ENCODE peak calls at places on chromosome 3, in nine cellular contexts. One of them, this sample, is unnamed.

GRCh38 chr3:60932669-60933068 is 318.6 kb downstream of the FHIT start:
- DNase-seq in NCI-H1694: no peak
- DNase-seq in ELF-1: no peak
- DNase-seq in astrocyte of the cerebellum: no peak
- DNase-seq in T follicular helper cell: no peak
- DNase-seq in sigmoid colon: no peak
- DNase-seq in HS-5: no peak
- DNase-seq in activated CD4-positive, alpha-beta T cell treated with anti-CD3 and anti-CD28 coated beads, Interleukin-2, amount 10 ng/mL, durations not matched to agents 7 days and 5 days: no peak
- DNase-seq in NCI-H2029: no peak
- DNase-seq in this sample: no peak

GRCh38 chr3:64620020-64620419 is 67.8 kb downstream of the ADAMTS9 start:
- DNase-seq in HS-5: no peak
- DNase-seq in sigmoid colon: no peak
- DNase-seq in NCI-H2029: no peak
- DNase-seq in NCI-H1694: no peak
- DNase-seq in astrocyte of the cerebellum: no peak
- DNase-seq in activated CD4-positive, alpha-beta T cell treated with anti-CD3 and anti-CD28 coated beads, Interleukin-2, amount 10 ng/mL, durations not matched to agents 7 days and 5 days: no peak
- DNase-seq in T follicular helper cell: no peak
- DNase-seq in ELF-1: no peak
- DNase-seq in this sample: no peak

GRCh38 chr3:153925826-153926514 is 195.2 kb upstream of the ARHGEF26 start:
- DNase-seq in activated CD4-positive, alpha-beta T cell treated with anti-CD3 and anti-CD28 coated beads, Interleukin-2, amount 10 ng/mL, durations not matched to agents 7 days and 5 days: no peak
- DNase-seq in ELF-1: no peak
- DNase-seq in NCI-H1694: no peak
- DNase-seq in astrocyte of the cerebellum: no peak
- DNase-seq in T follicular helper cell: no peak
- DNase-seq in sigmoid colon: no peak
- DNase-seq in NCI-H2029: no peak
- DNase-seq in HS-5: no peak
- DNase-seq in this sample: no peak

GRCh38 chr3:31704651-31705179 is 172.0 kb downstream of the STT3B start:
- DNase-seq in sigmoid colon: no peak
- DNase-seq in HS-5: peak; percentile 30
- DNase-seq in ELF-1: no peak
- DNase-seq in NCI-H1694: no peak
- DNase-seq in T follicular helper cell: no peak
- DNase-seq in astrocyte of the cerebellum: no peak
- DNase-seq in NCI-H2029: peak; percentile 66
- DNase-seq in activated CD4-positive, alpha-beta T cell treated with anti-CD3 and anti-CD28 coated beads, Interleukin-2, amount 10 ng/mL, durations not matched to agents 7 days and 5 days: no peak
- DNase-seq in this sample: no peak

GRCh38 chr3:117624424-117624823 is 914.8 kb downstream of the TUSC7 start:
- DNase-seq in HS-5: no peak
- DNase-seq in astrocyte of the cerebellum: no peak
- DNase-seq in T follicular helper cell: no peak
- DNase-seq in sigmoid colon: no peak
- DNase-seq in ELF-1: no peak
- DNase-seq in NCI-H1694: no peak
- DNase-seq in NCI-H2029: no peak
- DNase-seq in activated CD4-positive, alpha-beta T cell treated with anti-CD3 and anti-CD28 coated beads, Interleukin-2, amount 10 ng/mL, durations not matched to agents 7 days and 5 days: no peak
- DNase-seq in this sample: no peak

GRCh38 chr3:134388748-134389485 is 14.7 kb upstream of the AMOTL2 start:
- DNase-seq in activated CD4-positive, alpha-beta T cell treated with anti-CD3 and anti-CD28 coated beads, Interleukin-2, amount 10 ng/mL, durations not matched to agents 7 days and 5 days: no peak
- DNase-seq in ELF-1: no peak
- DNase-seq in HS-5: no peak
- DNase-seq in T follicular helper cell: no peak
- DNase-seq in sigmoid colon: no peak
- DNase-seq in astrocyte of the cerebellum: no peak
- DNase-seq in NCI-H2029: no peak
- DNase-seq in NCI-H1694: no peak
- DNase-seq in this sample: no peak

GRCh38 chr3:142941373-142942123 is 21.9 kb downstream of the PAQR9 start:
- DNase-seq in sigmoid colon: no peak
- DNase-seq in ELF-1: no peak
- DNase-seq in astrocyte of the cerebellum: no peak
- DNase-seq in NCI-H2029: no peak
- DNase-seq in activated CD4-positive, alpha-beta T cell treated with anti-CD3 and anti-CD28 coated beads, Interleukin-2, amount 10 ng/mL, durations not matched to agents 7 days and 5 days: no peak
- DNase-seq in T follicular helper cell: no peak
- DNase-seq in HS-5: no peak
- DNase-seq in NCI-H1694: no peak
- DNase-seq in this sample: no peak

GRCh38 chr3:58383476-58383875 is 50.2 kb downstream of the PDHB start:
- DNase-seq in sigmoid colon: no peak
- DNase-seq in astrocyte of the cerebellum: peak; percentile 90
- DNase-seq in NCI-H1694: no peak
- DNase-seq in ELF-1: no peak
- DNase-seq in HS-5: no peak
- DNase-seq in activated CD4-positive, alpha-beta T cell treated with anti-CD3 and anti-CD28 coated beads, Interleukin-2, amount 10 ng/mL, durations not matched to agents 7 days and 5 days: no peak
- DNase-seq in NCI-H2029: no peak
- DNase-seq in T follicular helper cell: no peak
- DNase-seq in this sample: no peak

GRCh38 chr3:127228866-127229265 is 35.9 kb downstream of the PRR23E start:
- DNase-seq in T follicular helper cell: no peak
- DNase-seq in sigmoid colon: no peak
- DNase-seq in HS-5: no peak
- DNase-seq in ELF-1: no peak
- DNase-seq in NCI-H2029: no peak
- DNase-seq in activated CD4-positive, alpha-beta T cell treated with anti-CD3 and anti-CD28 coated beads, Interleukin-2, amount 10 ng/mL, durations not matched to agents 7 days and 5 days: no peak
- DNase-seq in NCI-H1694: no peak
- DNase-seq in astrocyte of the cerebellum: no peak
- DNase-seq in this sample: no peak

GRCh38 chr3:101833446-101833974 is 15.8 kb upstream of the NFKBIZ start:
- DNase-seq in sigmoid colon: no peak
- DNase-seq in activated CD4-positive, alpha-beta T cell treated with anti-CD3 and anti-CD28 coated beads, Interleukin-2, amount 10 ng/mL, durations not matched to agents 7 days and 5 days: no peak
- DNase-seq in ELF-1: no peak
- DNase-seq in T follicular helper cell: no peak
- DNase-seq in NCI-H2029: no peak
- DNase-seq in astrocyte of the cerebellum: no peak
- DNase-seq in NCI-H1694: no peak
- DNase-seq in HS-5: no peak
- DNase-seq in this sample: no peak

GRCh38 chr3:122936986-122937385 is 90.6 kb downstream of the SEMA5B start:
- DNase-seq in ELF-1: no peak
- DNase-seq in NCI-H1694: no peak
- DNase-seq in activated CD4-positive, alpha-beta T cell treated with anti-CD3 and anti-CD28 coated beads, Interleukin-2, amount 10 ng/mL, durations not matched to agents 7 days and 5 days: no peak
- DNase-seq in T follicular helper cell: no peak
- DNase-seq in HS-5: no peak
- DNase-seq in NCI-H2029: no peak
- DNase-seq in sigmoid colon: no peak
- DNase-seq in astrocyte of the cerebellum: no peak
- DNase-seq in this sample: no peak

GRCh38 chr3:155106059-155106458 is 25.9 kb downstream of the MME start:
- DNase-seq in ELF-1: no peak
- DNase-seq in astrocyte of the cerebellum: no peak
- DNase-seq in HS-5: no peak
- DNase-seq in NCI-H2029: no peak
- DNase-seq in T follicular helper cell: no peak
- DNase-seq in NCI-H1694: no peak
- DNase-seq in activated CD4-positive, alpha-beta T cell treated with anti-CD3 and anti-CD28 coated beads, Interleukin-2, amount 10 ng/mL, durations not matched to agents 7 days and 5 days: no peak
- DNase-seq in sigmoid colon: no peak
- DNase-seq in this sample: no peak

GRCh38 chr3:126692858-126693257 is 11.2 kb upstream of the CHCHD6 start:
- DNase-seq in ELF-1: no peak
- DNase-seq in HS-5: no peak
- DNase-seq in NCI-H1694: no peak
- DNase-seq in NCI-H2029: no peak
- DNase-seq in activated CD4-positive, alpha-beta T cell treated with anti-CD3 and anti-CD28 coated beads, Interleukin-2, amount 10 ng/mL, durations not matched to agents 7 days and 5 days: no peak
- DNase-seq in sigmoid colon: no peak
- DNase-seq in T follicular helper cell: no peak
- DNase-seq in astrocyte of the cerebellum: no peak
- DNase-seq in this sample: no peak

GRCh38 chr3:35484939-35485605 is 154.3 kb upstream of the ARPP21 start:
- DNase-seq in sigmoid colon: no peak
- DNase-seq in astrocyte of the cerebellum: no peak
- DNase-seq in T follicular helper cell: no peak
- DNase-seq in NCI-H1694: no peak
- DNase-seq in ELF-1: no peak
- DNase-seq in NCI-H2029: no peak
- DNase-seq in HS-5: no peak
- DNase-seq in activated CD4-positive, alpha-beta T cell treated with anti-CD3 and anti-CD28 coated beads, Interleukin-2, amount 10 ng/mL, durations not matched to agents 7 days and 5 days: no peak
- DNase-seq in this sample: no peak

GRCh38 chr3:171978390-171978789 is 61.0 kb upstream of the FNDC3B start:
- DNase-seq in astrocyte of the cerebellum: no peak
- DNase-seq in NCI-H1694: no peak
- DNase-seq in ELF-1: no peak
- DNase-seq in HS-5: no peak
- DNase-seq in T follicular helper cell: no peak
- DNase-seq in NCI-H2029: no peak
- DNase-seq in sigmoid colon: no peak
- DNase-seq in activated CD4-positive, alpha-beta T cell treated with anti-CD3 and anti-CD28 coated beads, Interleukin-2, amount 10 ng/mL, durations not matched to agents 7 days and 5 days: no peak
- DNase-seq in this sample: no peak

GRCh38 chr3:8629151-8630021 is 15.2 kb downstream of the SSUH2 start:
- DNase-seq in activated CD4-positive, alpha-beta T cell treated with anti-CD3 and anti-CD28 coated beads, Interleukin-2, amount 10 ng/mL, durations not matched to agents 7 days and 5 days: no peak
- DNase-seq in T follicular helper cell: no peak
- DNase-seq in sigmoid colon: peak; percentile 71
- DNase-seq in NCI-H1694: no peak
- DNase-seq in NCI-H2029: no peak
- DNase-seq in astrocyte of the cerebellum: peak; percentile 38
- DNase-seq in HS-5: peak; percentile 68
- DNase-seq in ELF-1: peak; percentile 41
- DNase-seq in this sample: peak; percentile 99

GRCh38 chr3:69542265-69543079 is 156.6 kb upstream of the FRMD4B start:
- DNase-seq in NCI-H1694: no peak
- DNase-seq in T follicular helper cell: no peak
- DNase-seq in ELF-1: peak; percentile 60
- DNase-seq in HS-5: no peak
- DNase-seq in activated CD4-positive, alpha-beta T cell treated with anti-CD3 and anti-CD28 coated beads, Interleukin-2, amount 10 ng/mL, durations not matched to agents 7 days and 5 days: no peak
- DNase-seq in NCI-H2029: no peak
- DNase-seq in astrocyte of the cerebellum: no peak
- DNase-seq in sigmoid colon: no peak
- DNase-seq in this sample: peak; percentile 81